ENCODE peak calls at places on chromosomes 5 and 9, in ten cellular contexts. F, P, M, B, I, G, O, S, D and J are unnamed samples.

GRCh38 chr5:178193251-178193809 is 6.2 kb upstream of the GMCL2 start:
- DNase-seq in F (no peak), P (no peak), M (no peak), B (no peak), I (no peak), G (peak; percentile 49), O (no peak), S (no peak), D (no peak), J (no peak)

GRCh38 chr9:77879344-77880089 is 152.1 kb downstream of the GNAQ start:
- DNase-seq in F (peak; percentile 43), P (peak; percentile 48), M (no peak), B (peak; percentile 66), I (no peak), G (peak; percentile 30), O (no peak), S (no peak), D (no peak), J (peak; percentile 64)

GRCh38 chr5:40429258-40430111 is 250.2 kb upstream of the PTGER4 start:
- DNase-seq in F (no peak), P (peak; percentile 27), M (no peak), B (peak; percentile 89), I (no peak), G (peak; percentile 86), O (no peak), S (no peak), D (no peak), J (peak; percentile 69)

GRCh38 chr5:144247131-144247530 is 76.5 kb downstream of the KCTD16 start:
- DNase-seq in F (no peak), P (no peak), M (no peak), B (no peak), I (no peak), G (no peak), O (no peak), S (no peak), D (no peak), J (no peak)

GRCh38 chr5:148623741-148624140 is 30.6 kb downstream of the HTR4 start:
- DNase-seq in F (no peak), P (no peak), M (no peak), B (peak; percentile 63), I (peak; percentile 56), G (peak; percentile 92), O (no peak), S (no peak), D (no peak), J (peak; percentile 88)

GRCh38 chr5:127256886-127257597 is 33.6 kb upstream of the MEGF10 start:
- DNase-seq in F (no peak), P (no peak), M (no peak), B (no peak), I (no peak), G (no peak), O (no peak), S (no peak), D (no peak), J (no peak)

GRCh38 chr9:136725612-136726011 is 13.2 kb downstream of the DIPK1B start:
- DNase-seq in F (no peak), P (peak; percentile 78), M (no peak), B (peak; percentile 71), I (peak; percentile 65), G (peak; percentile 72), O (no peak), S (no peak), D (no peak), J (peak; percentile 83)

GRCh38 chr5:171599396-171599795 is 179.9 kb downstream of the FGF18 start:
- DNase-seq in F (no peak), P (no peak), M (no peak), B (no peak), I (no peak), G (no peak), O (no peak), S (no peak), D (no peak), J (no peak)

GRCh38 chr9:136309101-136309801 is 5.4 kb upstream of the CCDC187 start:
- DNase-seq in F (no peak), P (no peak), M (no peak), B (no peak), I (no peak), G (no peak), O (no peak), S (no peak), D (peak; percentile 24), J (no peak)

GRCh38 chr9:12414514-12414913 is 278.7 kb upstream of the TYRP1 start:
- DNase-seq in F (no peak), P (no peak), M (no peak), B (no peak), I (peak; percentile 5), G (no peak), O (no peak), S (no peak), D (no peak), J (no peak)

GRCh38 chr9:7844283-7844682 is 44.7 kb upstream of the DMAC1 start:
- DNase-seq in F (no peak), P (peak; percentile 18), M (peak; percentile 3), B (peak; percentile 9), I (peak; percentile 30), G (no peak), O (no peak), S (no peak), D (no peak), J (no peak)

GRCh38 chr9:125674981-125675973 is 31.7 kb downstream of the MAPKAP1 start:
- DNase-seq in F (no peak), P (peak; percentile 82), M (no peak), B (peak; percentile 83), I (peak; percentile 16), G (peak; percentile 80), O (no peak), S (no peak), D (no peak), J (peak; percentile 92)

GRCh38 chr5:53041740-53042139 is 52.6 kb downstream of the ITGA2 start:
- DNase-seq in F (no peak), P (no peak), M (no peak), B (no peak), I (no peak), G (no peak), O (no peak), S (no peak), D (no peak), J (no peak)

GRCh38 chr5:72123764-72124163 is 16.5 kb downstream of the MAP1B start:
- DNase-seq in F (no peak), P (no peak), M (no peak), B (no peak), I (no peak), G (no peak), O (no peak), S (no peak), D (no peak), J (no peak)

GRCh38 chr5:168830833-168831232 is 251.7 kb upstream of the PANK3 start:
- DNase-seq in F (no peak), P (no peak), M (no peak), B (no peak), I (no peak), G (no peak), O (no peak), S (no peak), D (no peak), J (no peak)

GRCh38 chr9:89507626-89508025 is 9.7 kb upstream of the SEMA4D start:
- DNase-seq in F (no peak), P (no peak), M (no peak), B (no peak), I (no peak), G (no peak), O (no peak), S (no peak), D (no peak), J (no peak)

DNA sequence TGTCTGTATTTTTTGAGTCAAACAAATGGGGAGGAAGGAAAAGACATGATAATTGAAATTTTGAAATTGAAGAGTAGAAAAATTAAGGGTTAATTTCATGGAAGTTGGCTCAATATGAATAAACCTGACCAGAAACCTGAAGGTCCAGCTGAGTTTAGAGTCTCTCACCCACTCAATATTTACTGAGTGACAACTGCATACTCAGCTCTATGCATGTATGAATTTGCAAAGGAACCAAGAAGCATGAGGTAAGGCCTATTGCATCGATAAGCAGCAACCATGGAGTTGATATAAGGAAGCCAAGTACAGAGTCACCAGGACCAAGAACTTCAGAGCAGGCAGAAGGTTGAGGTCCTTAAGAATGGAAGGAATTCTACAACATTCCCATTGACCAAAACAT is 163.4 kb downstream of the SEMA5A start:
- DNase-seq in F (no peak), P (no peak), M (no peak), B (no peak), I (no peak), G (peak; percentile 50), O (no peak), S (no peak), D (no peak), J (no peak)
- H3K27ac ChIP-seq in F (no peak overlapping the region), P (no peak overlapping the region), M (no peak overlapping the region), B (no peak overlapping the region), I (no peak overlapping the region), G (no peak overlapping the region), O (no peak overlapping the region), S (no peak overlapping the region), D (no peak overlapping the region), J (no peak overlapping the region)

GRCh38 chr5:90657788-90658187 is 99.2 kb downstream of the ADGRV1 start:
- DNase-seq in F (no peak), P (no peak), M (no peak), B (no peak), I (no peak), G (no peak), O (no peak), S (no peak), D (no peak), J (no peak)
- H3K27ac ChIP-seq in F (no peak overlapping the region), P (no peak overlapping the region), M (no peak overlapping the region), B (no peak overlapping the region), I (no peak overlapping the region), G (no peak overlapping the region), O (no peak overlapping the region), S (no peak overlapping the region), D (no peak overlapping the region), J (no peak overlapping the region)

GRCh38 chr5:113524927-113525326 is 11.4 kb downstream of the YTHDC2 start:
- DNase-seq in F (no peak), P (peak; percentile 43), M (no peak), B (no peak), I (no peak), G (no peak), O (no peak), S (no peak), D (no peak), J (no peak)
- H3K27ac ChIP-seq in F (no peak overlapping the region), P (peak overlapping the region; percentile 19), M (no peak overlapping the region), B (no peak overlapping the region), I (no peak overlapping the region), G (no peak overlapping the region), O (peak overlapping the region; percentile 49), S (no peak overlapping the region), D (peak overlapping the region; percentile 52), J (no peak overlapping the region)

DNA sequence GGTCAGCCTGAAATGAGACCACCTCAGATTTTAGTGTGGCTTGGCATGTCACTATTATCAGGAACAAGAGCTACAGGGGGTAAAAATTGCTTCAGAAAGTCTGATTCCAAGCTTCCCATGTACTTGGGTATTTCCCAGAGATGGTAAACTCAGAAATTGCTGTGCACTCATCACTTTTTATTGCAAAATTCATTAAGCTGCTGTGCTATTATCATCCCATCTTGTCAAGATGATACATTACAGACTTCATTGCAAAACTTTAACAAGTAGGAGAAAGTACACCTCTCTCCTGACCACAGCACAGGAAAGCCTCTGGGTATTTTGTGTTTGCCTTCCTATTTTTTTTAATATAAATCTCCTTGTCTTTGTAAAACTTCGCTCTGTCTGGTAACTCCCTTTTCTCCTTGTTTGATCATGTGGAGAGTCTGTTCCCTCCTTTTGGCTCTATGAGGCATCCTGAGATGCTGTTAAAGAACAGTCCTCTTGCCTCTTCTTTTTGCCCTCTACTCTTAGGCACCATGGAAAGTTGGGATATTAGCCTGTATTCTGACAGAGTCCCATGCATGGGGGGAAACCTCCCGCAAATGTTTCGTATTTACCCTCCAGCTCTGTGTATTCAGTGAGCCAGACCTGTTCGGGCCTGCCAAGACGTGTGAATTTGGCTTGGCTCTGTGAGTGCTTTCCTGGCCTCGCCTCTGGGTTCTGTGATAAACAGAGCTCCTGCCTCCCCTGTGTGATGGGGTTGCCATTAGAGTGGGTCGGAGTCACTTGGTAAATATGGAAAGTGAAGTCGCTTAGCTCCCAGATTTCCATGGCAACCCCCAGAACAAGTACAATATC is 260.7 kb downstream of the NR3C1 start:
- DNase-seq in F (peak; percentile 75), P (peak; percentile 34), M (no peak), B (peak; percentile 90), I (peak; percentile 40), G (no peak), O (no peak), S (no peak), D (no peak), J (peak; percentile 85)
- H3K27ac ChIP-seq in F (peak overlapping the region; percentile 77), P (no peak overlapping the region), M (no peak overlapping the region), B (peak overlapping the region; percentile 96), I (peak overlapping the region; percentile 65), G (peak overlapping the region; percentile 44), O (no peak overlapping the region), S (no peak overlapping the region), D (no peak overlapping the region), J (peak overlapping the region; percentile 93)